ENCODE peak calls at places on chromosomes 7 and 10, in eight cellular contexts. W is Peyer's patch, B is K562, D is thyroid gland, S is testis, U is stomach, Y is HepG2, Q is GM12878. C is an unnamed sample.

GRCh38 chr10:122279725-122280141 is 8.6 kb downstream of the BTBD16 start:
- DNase-seq in S (peak; percentile 60), Y (peak; percentile 54), D (peak; percentile 14), W (no peak), Q (no peak), U (peak; percentile 34), B (peak; percentile 38), C (no peak)

GRCh38 chr10:63494951-63495350 is 26.2 kb upstream of the REEP3 start:
- DNase-seq in D (no peak), U (no peak), Q (no peak), W (no peak), Y (no peak), S (no peak), B (no peak), C (no peak)

GRCh38 chr10:123563994-123564393 is 102.2 kb upstream of the GPR26 start:
- DNase-seq in W (no peak), Q (no peak), B (no peak), U (no peak), Y (no peak), D (no peak), S (no peak), C (no peak)

GRCh38 chr7:5237286-5237685 is 45.5 kb upstream of the SLC29A4 start:
- DNase-seq in Q (no peak), S (peak; percentile 79), D (peak; percentile 90), B (no peak), U (peak; percentile 42), Y (no peak), W (no peak), C (no peak)

GRCh38 chr7:140402178-140402835 is 1.6 kb upstream of the RAB19 start:
- DNase-seq in Q (no peak), D (no peak), W (no peak), S (no peak), B (no peak), Y (no peak), U (no peak), C (no peak)

GRCh38 chr7:87231243-87231642 is 11.7 kb upstream of the TMEM243 start:
- DNase-seq in S (no peak), B (no peak), U (peak; percentile 84), D (peak; percentile 86), Y (no peak), Q (no peak), W (no peak), C (no peak)

GRCh38 chr7:106626376-106627293 is 34.3 kb downstream of the CCDC71L start:
- DNase-seq in D (peak; percentile 54), U (no peak), Y (no peak), W (no peak), S (no peak), Q (no peak), B (no peak), C (no peak)

GRCh38 chr7:155649588-155649987 is 5.1 kb downstream of the RBM33 start:
- DNase-seq in W (no peak), U (no peak), Q (no peak), B (no peak), D (no peak), S (no peak), Y (no peak), C (no peak)

GRCh38 chr7:50197547-50197946 is 104.5 kb upstream of the ZPBP start:
- DNase-seq in Y (peak; percentile 58), Q (peak; percentile 54), S (peak; percentile 43), W (no peak), U (no peak), D (no peak), B (peak; percentile 94), C (no peak)

GRCh38 chr7:144035385-144035784 is 13.4 kb upstream of the OR2A5 start:
- DNase-seq in Q (no peak), W (no peak), D (no peak), Y (no peak), U (no peak), B (no peak), S (no peak), C (no peak)

GRCh38 chr10:1142596-1142995 is 86.4 kb downstream of the WDR37 start:
- DNase-seq in Y (no peak), U (no peak), Q (no peak), S (no peak), W (no peak), D (no peak), B (no peak), C (no peak)

GRCh38 chr7:143305423-143306070 is 10.4 kb upstream of the CLCN1 start:
- DNase-seq in W (peak; percentile 66), D (peak; percentile 51), B (peak; percentile 77), Q (no peak), Y (peak; percentile 44), S (peak; percentile 82), U (peak; percentile 93), C (no peak)

GRCh38 chr7:50531401-50531906 is 33.8 kb downstream of the DDC start:
- DNase-seq in Q (no peak), Y (peak; percentile 12), U (no peak), D (no peak), B (no peak), W (no peak), S (no peak), C (no peak)

GRCh38 chr10:119256030-119256429 is 48.7 kb downstream of the GRK5 start:
- DNase-seq in Y (no peak), B (no peak), U (no peak), D (no peak), Q (no peak), W (no peak), S (no peak), C (no peak)

DNA sequence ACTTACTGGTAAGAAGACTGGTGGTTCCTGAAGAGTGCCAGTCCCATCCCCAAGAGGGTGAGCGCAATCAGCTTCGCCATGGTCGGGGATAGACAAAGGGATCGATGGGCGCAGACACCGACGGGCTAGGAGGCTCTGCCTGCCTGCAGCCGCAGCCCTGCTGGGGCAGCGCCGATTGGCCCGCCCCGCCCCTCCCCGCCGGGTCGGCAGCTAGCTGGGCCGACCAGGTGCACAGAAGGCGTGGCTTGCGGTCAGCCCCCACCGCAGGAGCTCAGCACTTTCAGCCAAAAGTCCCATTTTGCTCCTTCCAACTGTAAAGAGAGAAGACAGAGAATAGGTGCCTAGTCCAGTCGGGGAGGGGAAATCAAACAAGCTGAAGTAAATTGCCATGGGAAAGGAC is at the start of gene PON1:
- DNase-seq in D (peak; percentile 7), W (no peak), Q (no peak), S (no peak), B (peak; percentile 30), U (no peak), Y (no peak), C (no peak)
- TF ChIP-seq POLR2A in D (no peak), W (no peak), Q (no peak), S (no peak), B (no peak), U (no peak), Y (no peak), C (no peak)

GRCh38 chr7:101575168-101575567 is 53.9 kb downstream of the MYL10 start:
- DNase-seq in W (no peak), S (no peak), U (no peak), Y (no peak), D (no peak), B (no peak), Q (no peak), C (no peak)
- TF ChIP-seq POLR2A in W (no peak), S (no peak), U (no peak), Y (no peak), D (no peak), B (no peak), Q (no peak), C (no peak)

GRCh38 chr7:1502845-1503244 is 1.3 kb downstream of the INTS1 start:
- DNase-seq in B (no peak), S (no peak), Y (no peak), Q (no peak), D (no peak), W (no peak), U (no peak), C (no peak)

GRCh38 chr7:1503390-1503789 is 799 bp downstream of the INTS1 start:
- DNase-seq in Y (no peak), W (no peak), B (no peak), Q (no peak), D (no peak), S (no peak), U (no peak), C (no peak)

GRCh38 chr7:1505731-1506550 is 1.8 kb upstream of the INTS1 start:
- DNase-seq in Y (no peak), S (peak; percentile 27), B (no peak), U (no peak), D (peak; percentile 18), W (peak; percentile 33), Q (no peak), C (no peak)

GRCh38 chr7:1501487-1502270 is 2.5 kb downstream of the INTS1 start:
- DNase-seq in U (no peak), Q (no peak), S (no peak), Y (no peak), D (no peak), B (no peak), W (no peak), C (no peak)

DNA sequence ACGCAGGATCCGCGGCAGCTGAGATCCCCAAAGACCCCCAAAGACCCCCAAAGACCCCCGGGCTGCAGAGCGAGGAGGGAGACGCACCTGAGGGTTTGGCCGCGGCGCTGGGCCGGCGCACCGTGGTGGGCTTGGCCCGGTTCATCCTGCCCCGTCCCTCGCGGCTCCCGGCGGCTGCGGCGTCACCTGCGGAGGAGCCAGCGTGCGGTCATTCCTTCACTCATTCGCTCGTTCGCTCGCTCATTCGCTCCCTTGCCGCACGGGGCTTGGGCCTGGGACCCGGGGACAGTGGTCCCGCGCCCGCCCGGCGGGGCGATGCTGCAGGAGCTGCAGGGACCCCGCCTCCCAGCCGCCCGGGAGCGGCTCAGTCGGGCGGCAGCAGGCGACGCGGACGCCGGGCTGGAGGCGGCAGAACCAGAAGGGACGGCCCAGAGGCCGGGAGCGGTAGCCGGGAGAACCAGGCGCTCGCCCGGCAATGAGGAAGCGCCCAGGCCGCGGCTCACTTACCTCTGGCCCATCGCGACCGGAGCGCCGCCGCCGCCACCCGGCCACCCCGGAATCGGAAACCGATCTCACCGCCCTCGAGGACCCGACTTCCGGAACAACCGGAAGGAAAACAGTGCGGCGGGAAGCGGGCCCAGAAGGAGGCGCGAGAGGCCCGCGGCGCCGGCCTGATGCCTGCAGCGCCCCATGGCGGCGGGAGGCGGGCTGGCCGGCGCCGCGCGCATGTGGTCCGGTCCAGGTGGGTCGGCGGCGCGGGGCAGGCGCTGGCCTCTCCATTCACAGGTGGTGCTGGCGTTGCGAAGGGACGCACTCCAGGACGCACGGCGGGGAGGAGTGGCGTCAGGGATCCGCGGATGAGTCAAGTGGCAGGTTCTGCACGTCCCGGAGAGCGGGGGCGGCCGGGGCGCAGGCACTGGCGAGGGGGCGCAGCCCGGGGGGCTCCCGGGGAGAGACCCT is at the start of gene INTS1:
- DNase-seq in Q (peak; percentile 34), D (peak; percentile 96), W (peak; percentile 90), B (peak; percentile 92), Y (peak; percentile 84), S (peak; percentile 95), U (peak; percentile 93), C (peak; percentile 96)
- TF ChIP-seq POLR2A in Q (peak; percentile 91), D (no peak), W (peak; percentile 66), B (peak; percentile 82), Y (peak; percentile 71), S (no peak), U (no peak), C (peak; percentile 80)

GRCh38 chr7:75625868-75626267 is 112.9 kb downstream of the HIP1 start:
- DNase-seq in U (no peak), W (no peak), Q (no peak), S (no peak), Y (no peak), B (no peak), D (no peak), C (no peak)
- TF ChIP-seq POLR2A in U (no peak), W (no peak), Q (no peak), S (no peak), Y (no peak), B (no peak), D (no peak), C (no peak)